ENCODE peak calls at places on chromosome 21, in ten cellular contexts. One of them, this sample, is unnamed.

GRCh38 chr21:33642896-33643657 is 776 bp downstream of the ITSN1 start:
- DNase-seq in NCI-H524: peak; percentile 44
- DNase-seq in natural killer cell treated with Interleukin-12 subunit alpha and Interleukin-12 subunit beta and Interleukin-15 and Interleukin-18, amount 100 ng/mL, for 72 hours: no peak
- DNase-seq in D341Med: peak; percentile 63
- DNase-seq in retina: peak; percentile 77
- DNase-seq in activated T-helper 1 cell treated with anti-CD3 and anti-CD28 coated beads, Interleukin-12 subunit alpha, Interleukin-12 subunit beta, Interleukin-2, Interleukin-4 antibody, amounts not matched to agents 30 ng/mL and 10 ng/mL and 1 ng/mL, durations not matched to agents 14 hours and 24 hours and 36 hours: peak; percentile 3
- DNase-seq in foreskin fibroblast: peak; percentile 70
- DNase-seq in mesothelial cell of epicardium: peak; percentile 29
- DNase-seq in cerebellar cortex: peak; percentile 31
- DNase-seq in bronchial epithelial cell: peak; percentile 30
- DNase-seq in this sample: peak; percentile 9

GRCh38 chr21:33022489-33022827 is 3.3 kb upstream of the OLIG2 start:
- DNase-seq in mesothelial cell of epicardium: no peak
- DNase-seq in natural killer cell treated with Interleukin-12 subunit alpha and Interleukin-12 subunit beta and Interleukin-15 and Interleukin-18, amount 100 ng/mL, for 72 hours: no peak
- DNase-seq in activated T-helper 1 cell treated with anti-CD3 and anti-CD28 coated beads, Interleukin-12 subunit alpha, Interleukin-12 subunit beta, Interleukin-2, Interleukin-4 antibody, amounts not matched to agents 30 ng/mL and 10 ng/mL and 1 ng/mL, durations not matched to agents 14 hours and 24 hours and 36 hours: no peak
- DNase-seq in retina: no peak
- DNase-seq in bronchial epithelial cell: no peak
- DNase-seq in D341Med: no peak
- DNase-seq in NCI-H524: no peak
- DNase-seq in foreskin fibroblast: no peak
- DNase-seq in cerebellar cortex: no peak
- DNase-seq in this sample: no peak

GRCh38 chr21:33732038-33732437 is 89.7 kb downstream of the ITSN1 start:
- DNase-seq in bronchial epithelial cell: no peak
- DNase-seq in mesothelial cell of epicardium: no peak
- DNase-seq in natural killer cell treated with Interleukin-12 subunit alpha and Interleukin-12 subunit beta and Interleukin-15 and Interleukin-18, amount 100 ng/mL, for 72 hours: no peak
- DNase-seq in cerebellar cortex: no peak
- DNase-seq in NCI-H524: no peak
- DNase-seq in activated T-helper 1 cell treated with anti-CD3 and anti-CD28 coated beads, Interleukin-12 subunit alpha, Interleukin-12 subunit beta, Interleukin-2, Interleukin-4 antibody, amounts not matched to agents 30 ng/mL and 10 ng/mL and 1 ng/mL, durations not matched to agents 14 hours and 24 hours and 36 hours: no peak
- DNase-seq in D341Med: no peak
- DNase-seq in foreskin fibroblast: no peak
- DNase-seq in retina: no peak
- DNase-seq in this sample: no peak

GRCh38 chr21:36125513-36126121 is 9.3 kb upstream of the CBR3 start:
- DNase-seq in natural killer cell treated with Interleukin-12 subunit alpha and Interleukin-12 subunit beta and Interleukin-15 and Interleukin-18, amount 100 ng/mL, for 72 hours: peak; percentile 69
- DNase-seq in mesothelial cell of epicardium: no peak
- DNase-seq in D341Med: peak; percentile 60
- DNase-seq in bronchial epithelial cell: peak; percentile 66
- DNase-seq in foreskin fibroblast: peak; percentile 79
- DNase-seq in activated T-helper 1 cell treated with anti-CD3 and anti-CD28 coated beads, Interleukin-12 subunit alpha, Interleukin-12 subunit beta, Interleukin-2, Interleukin-4 antibody, amounts not matched to agents 30 ng/mL and 10 ng/mL and 1 ng/mL, durations not matched to agents 14 hours and 24 hours and 36 hours: peak; percentile 19
- DNase-seq in retina: peak; percentile 56
- DNase-seq in cerebellar cortex: peak; percentile 72
- DNase-seq in NCI-H524: peak; percentile 52
- DNase-seq in this sample: peak; percentile 14

GRCh38 chr21:45080639-45081414 is 6.4 kb downstream of the ADARB1 start:
- DNase-seq in activated T-helper 1 cell treated with anti-CD3 and anti-CD28 coated beads, Interleukin-12 subunit alpha, Interleukin-12 subunit beta, Interleukin-2, Interleukin-4 antibody, amounts not matched to agents 30 ng/mL and 10 ng/mL and 1 ng/mL, durations not matched to agents 14 hours and 24 hours and 36 hours: peak; percentile 31
- DNase-seq in bronchial epithelial cell: no peak
- DNase-seq in D341Med: no peak
- DNase-seq in NCI-H524: no peak
- DNase-seq in foreskin fibroblast: peak; percentile 78
- DNase-seq in retina: no peak
- DNase-seq in mesothelial cell of epicardium: no peak
- DNase-seq in cerebellar cortex: no peak
- DNase-seq in natural killer cell treated with Interleukin-12 subunit alpha and Interleukin-12 subunit beta and Interleukin-15 and Interleukin-18, amount 100 ng/mL, for 72 hours: no peak
- DNase-seq in this sample: no peak

GRCh38 chr21:33293136-33293535 is 27.0 kb downstream of the IL10RB start:
- DNase-seq in activated T-helper 1 cell treated with anti-CD3 and anti-CD28 coated beads, Interleukin-12 subunit alpha, Interleukin-12 subunit beta, Interleukin-2, Interleukin-4 antibody, amounts not matched to agents 30 ng/mL and 10 ng/mL and 1 ng/mL, durations not matched to agents 14 hours and 24 hours and 36 hours: no peak
- DNase-seq in NCI-H524: no peak
- DNase-seq in D341Med: no peak
- DNase-seq in cerebellar cortex: no peak
- DNase-seq in retina: no peak
- DNase-seq in natural killer cell treated with Interleukin-12 subunit alpha and Interleukin-12 subunit beta and Interleukin-15 and Interleukin-18, amount 100 ng/mL, for 72 hours: no peak
- DNase-seq in foreskin fibroblast: no peak
- DNase-seq in mesothelial cell of epicardium: no peak
- DNase-seq in bronchial epithelial cell: no peak
- DNase-seq in this sample: no peak

GRCh38 chr21:44332383-44332782 is 6.8 kb downstream of the CFAP410 start:
- DNase-seq in natural killer cell treated with Interleukin-12 subunit alpha and Interleukin-12 subunit beta and Interleukin-15 and Interleukin-18, amount 100 ng/mL, for 72 hours: no peak
- DNase-seq in mesothelial cell of epicardium: no peak
- DNase-seq in NCI-H524: no peak
- DNase-seq in foreskin fibroblast: no peak
- DNase-seq in retina: no peak
- DNase-seq in cerebellar cortex: no peak
- DNase-seq in bronchial epithelial cell: no peak
- DNase-seq in D341Med: no peak
- DNase-seq in activated T-helper 1 cell treated with anti-CD3 and anti-CD28 coated beads, Interleukin-12 subunit alpha, Interleukin-12 subunit beta, Interleukin-2, Interleukin-4 antibody, amounts not matched to agents 30 ng/mL and 10 ng/mL and 1 ng/mL, durations not matched to agents 14 hours and 24 hours and 36 hours: no peak
- DNase-seq in this sample: no peak

GRCh38 chr21:43268804-43269186 is 100.0 kb downstream of the CRYAA start:
- DNase-seq in mesothelial cell of epicardium: no peak
- DNase-seq in natural killer cell treated with Interleukin-12 subunit alpha and Interleukin-12 subunit beta and Interleukin-15 and Interleukin-18, amount 100 ng/mL, for 72 hours: no peak
- DNase-seq in activated T-helper 1 cell treated with anti-CD3 and anti-CD28 coated beads, Interleukin-12 subunit alpha, Interleukin-12 subunit beta, Interleukin-2, Interleukin-4 antibody, amounts not matched to agents 30 ng/mL and 10 ng/mL and 1 ng/mL, durations not matched to agents 14 hours and 24 hours and 36 hours: no peak
- DNase-seq in NCI-H524: no peak
- DNase-seq in bronchial epithelial cell: no peak
- DNase-seq in foreskin fibroblast: no peak
- DNase-seq in cerebellar cortex: no peak
- DNase-seq in retina: no peak
- DNase-seq in D341Med: no peak
- DNase-seq in this sample: no peak

GRCh38 chr21:38505654-38506523 is 7.6 kb upstream of the ERG start:
- DNase-seq in mesothelial cell of epicardium: no peak
- DNase-seq in NCI-H524: peak; percentile 70
- DNase-seq in cerebellar cortex: peak; percentile 42
- DNase-seq in D341Med: peak; percentile 51
- DNase-seq in natural killer cell treated with Interleukin-12 subunit alpha and Interleukin-12 subunit beta and Interleukin-15 and Interleukin-18, amount 100 ng/mL, for 72 hours: no peak
- DNase-seq in activated T-helper 1 cell treated with anti-CD3 and anti-CD28 coated beads, Interleukin-12 subunit alpha, Interleukin-12 subunit beta, Interleukin-2, Interleukin-4 antibody, amounts not matched to agents 30 ng/mL and 10 ng/mL and 1 ng/mL, durations not matched to agents 14 hours and 24 hours and 36 hours: no peak
- DNase-seq in bronchial epithelial cell: peak; percentile 77
- DNase-seq in retina: peak; percentile 62
- DNase-seq in foreskin fibroblast: peak; percentile 80
- DNase-seq in this sample: peak; percentile 49

GRCh38 chr21:39353295-39353694 is 4.4 kb upstream of the HMGN1 start:
- DNase-seq in D341Med: no peak
- DNase-seq in natural killer cell treated with Interleukin-12 subunit alpha and Interleukin-12 subunit beta and Interleukin-15 and Interleukin-18, amount 100 ng/mL, for 72 hours: no peak
- DNase-seq in cerebellar cortex: no peak
- DNase-seq in retina: no peak
- DNase-seq in NCI-H524: no peak
- DNase-seq in bronchial epithelial cell: no peak
- DNase-seq in mesothelial cell of epicardium: no peak
- DNase-seq in activated T-helper 1 cell treated with anti-CD3 and anti-CD28 coated beads, Interleukin-12 subunit alpha, Interleukin-12 subunit beta, Interleukin-2, Interleukin-4 antibody, amounts not matched to agents 30 ng/mL and 10 ng/mL and 1 ng/mL, durations not matched to agents 14 hours and 24 hours and 36 hours: no peak
- DNase-seq in foreskin fibroblast: no peak
- DNase-seq in this sample: no peak

GRCh38 chr21:32524010-32524719 is 61.2 kb downstream of the TCP10L start:
- DNase-seq in D341Med: no peak
- DNase-seq in NCI-H524: no peak
- DNase-seq in retina: peak; percentile 59
- DNase-seq in cerebellar cortex: no peak
- DNase-seq in mesothelial cell of epicardium: no peak
- DNase-seq in foreskin fibroblast: peak; percentile 80
- DNase-seq in bronchial epithelial cell: peak; percentile 78
- DNase-seq in activated T-helper 1 cell treated with anti-CD3 and anti-CD28 coated beads, Interleukin-12 subunit alpha, Interleukin-12 subunit beta, Interleukin-2, Interleukin-4 antibody, amounts not matched to agents 30 ng/mL and 10 ng/mL and 1 ng/mL, durations not matched to agents 14 hours and 24 hours and 36 hours: no peak
- DNase-seq in natural killer cell treated with Interleukin-12 subunit alpha and Interleukin-12 subunit beta and Interleukin-15 and Interleukin-18, amount 100 ng/mL, for 72 hours: no peak
- DNase-seq in this sample: no peak

GRCh38 chr21:26958792-26959191 is 8.1 kb downstream of the ADAMTS5 start:
- DNase-seq in cerebellar cortex: no peak
- DNase-seq in retina: no peak
- DNase-seq in NCI-H524: no peak
- DNase-seq in natural killer cell treated with Interleukin-12 subunit alpha and Interleukin-12 subunit beta and Interleukin-15 and Interleukin-18, amount 100 ng/mL, for 72 hours: no peak
- DNase-seq in mesothelial cell of epicardium: no peak
- DNase-seq in bronchial epithelial cell: no peak
- DNase-seq in D341Med: no peak
- DNase-seq in activated T-helper 1 cell treated with anti-CD3 and anti-CD28 coated beads, Interleukin-12 subunit alpha, Interleukin-12 subunit beta, Interleukin-2, Interleukin-4 antibody, amounts not matched to agents 30 ng/mL and 10 ng/mL and 1 ng/mL, durations not matched to agents 14 hours and 24 hours and 36 hours: no peak
- DNase-seq in foreskin fibroblast: peak; percentile 27
- DNase-seq in this sample: no peak

GRCh38 chr21:29390778-29391177 is 92.1 kb downstream of the BACH1 start:
- DNase-seq in natural killer cell treated with Interleukin-12 subunit alpha and Interleukin-12 subunit beta and Interleukin-15 and Interleukin-18, amount 100 ng/mL, for 72 hours: no peak
- DNase-seq in mesothelial cell of epicardium: no peak
- DNase-seq in cerebellar cortex: no peak
- DNase-seq in NCI-H524: no peak
- DNase-seq in retina: no peak
- DNase-seq in bronchial epithelial cell: no peak
- DNase-seq in D341Med: no peak
- DNase-seq in foreskin fibroblast: peak; percentile 60
- DNase-seq in activated T-helper 1 cell treated with anti-CD3 and anti-CD28 coated beads, Interleukin-12 subunit alpha, Interleukin-12 subunit beta, Interleukin-2, Interleukin-4 antibody, amounts not matched to agents 30 ng/mL and 10 ng/mL and 1 ng/mL, durations not matched to agents 14 hours and 24 hours and 36 hours: no peak
- DNase-seq in this sample: no peak

GRCh38 chr21:37757631-37758376 is 158.5 kb downstream of the KCNJ6 start:
- DNase-seq in natural killer cell treated with Interleukin-12 subunit alpha and Interleukin-12 subunit beta and Interleukin-15 and Interleukin-18, amount 100 ng/mL, for 72 hours: no peak
- DNase-seq in foreskin fibroblast: peak; percentile 21
- DNase-seq in mesothelial cell of epicardium: no peak
- DNase-seq in cerebellar cortex: no peak
- DNase-seq in bronchial epithelial cell: no peak
- DNase-seq in retina: no peak
- DNase-seq in NCI-H524: no peak
- DNase-seq in activated T-helper 1 cell treated with anti-CD3 and anti-CD28 coated beads, Interleukin-12 subunit alpha, Interleukin-12 subunit beta, Interleukin-2, Interleukin-4 antibody, amounts not matched to agents 30 ng/mL and 10 ng/mL and 1 ng/mL, durations not matched to agents 14 hours and 24 hours and 36 hours: no peak
- DNase-seq in D341Med: no peak
- DNase-seq in this sample: peak; percentile 23

GRCh38 chr21:42097860-42098259 is 26.7 kb downstream of the UMODL1 start:
- DNase-seq in retina: no peak
- DNase-seq in D341Med: no peak
- DNase-seq in mesothelial cell of epicardium: no peak
- DNase-seq in cerebellar cortex: no peak
- DNase-seq in activated T-helper 1 cell treated with anti-CD3 and anti-CD28 coated beads, Interleukin-12 subunit alpha, Interleukin-12 subunit beta, Interleukin-2, Interleukin-4 antibody, amounts not matched to agents 30 ng/mL and 10 ng/mL and 1 ng/mL, durations not matched to agents 14 hours and 24 hours and 36 hours: no peak
- DNase-seq in natural killer cell treated with Interleukin-12 subunit alpha and Interleukin-12 subunit beta and Interleukin-15 and Interleukin-18, amount 100 ng/mL, for 72 hours: no peak
- DNase-seq in bronchial epithelial cell: peak; percentile 93
- DNase-seq in foreskin fibroblast: peak; percentile 97
- DNase-seq in NCI-H524: peak; percentile 30
- DNase-seq in this sample: no peak

GRCh38 chr21:45828580-45829565 is 152.7 kb upstream of the COL6A1 start:
- DNase-seq in foreskin fibroblast: no peak
- DNase-seq in cerebellar cortex: no peak
- DNase-seq in activated T-helper 1 cell treated with anti-CD3 and anti-CD28 coated beads, Interleukin-12 subunit alpha, Interleukin-12 subunit beta, Interleukin-2, Interleukin-4 antibody, amounts not matched to agents 30 ng/mL and 10 ng/mL and 1 ng/mL, durations not matched to agents 14 hours and 24 hours and 36 hours: no peak
- DNase-seq in D341Med: no peak
- DNase-seq in retina: no peak
- DNase-seq in bronchial epithelial cell: no peak
- DNase-seq in natural killer cell treated with Interleukin-12 subunit alpha and Interleukin-12 subunit beta and Interleukin-15 and Interleukin-18, amount 100 ng/mL, for 72 hours: no peak
- DNase-seq in mesothelial cell of epicardium: no peak
- DNase-seq in NCI-H524: no peak
- DNase-seq in this sample: no peak

GRCh38 chr21:38661296-38662223 is 144.2 kb upstream of the ETS2 start:
- DNase-seq in NCI-H524: no peak
- DNase-seq in cerebellar cortex: no peak
- DNase-seq in bronchial epithelial cell: no peak
- DNase-seq in foreskin fibroblast: peak; percentile 55
- DNase-seq in natural killer cell treated with Interleukin-12 subunit alpha and Interleukin-12 subunit beta and Interleukin-15 and Interleukin-18, amount 100 ng/mL, for 72 hours: no peak
- DNase-seq in retina: peak; percentile 70
- DNase-seq in activated T-helper 1 cell treated with anti-CD3 and anti-CD28 coated beads, Interleukin-12 subunit alpha, Interleukin-12 subunit beta, Interleukin-2, Interleukin-4 antibody, amounts not matched to agents 30 ng/mL and 10 ng/mL and 1 ng/mL, durations not matched to agents 14 hours and 24 hours and 36 hours: no peak
- DNase-seq in mesothelial cell of epicardium: no peak
- DNase-seq in D341Med: peak; percentile 70
- DNase-seq in this sample: peak; percentile 3

GRCh38 chr21:33843216-33843615 is 72.4 kb downstream of the ATP5PO start:
- DNase-seq in D341Med: no peak
- DNase-seq in NCI-H524: no peak
- DNase-seq in cerebellar cortex: no peak
- DNase-seq in foreskin fibroblast: peak; percentile 34
- DNase-seq in activated T-helper 1 cell treated with anti-CD3 and anti-CD28 coated beads, Interleukin-12 subunit alpha, Interleukin-12 subunit beta, Interleukin-2, Interleukin-4 antibody, amounts not matched to agents 30 ng/mL and 10 ng/mL and 1 ng/mL, durations not matched to agents 14 hours and 24 hours and 36 hours: no peak
- DNase-seq in natural killer cell treated with Interleukin-12 subunit alpha and Interleukin-12 subunit beta and Interleukin-15 and Interleukin-18, amount 100 ng/mL, for 72 hours: no peak
- DNase-seq in mesothelial cell of epicardium: no peak
- DNase-seq in retina: no peak
- DNase-seq in bronchial epithelial cell: no peak
- DNase-seq in this sample: no peak

GRCh38 chr21:39020751-39021474 is 162.3 kb downstream of the PSMG1 start:
- DNase-seq in NCI-H524: no peak
- DNase-seq in activated T-helper 1 cell treated with anti-CD3 and anti-CD28 coated beads, Interleukin-12 subunit alpha, Interleukin-12 subunit beta, Interleukin-2, Interleukin-4 antibody, amounts not matched to agents 30 ng/mL and 10 ng/mL and 1 ng/mL, durations not matched to agents 14 hours and 24 hours and 36 hours: no peak
- DNase-seq in bronchial epithelial cell: peak; percentile 82
- DNase-seq in foreskin fibroblast: peak; percentile 69
- DNase-seq in natural killer cell treated with Interleukin-12 subunit alpha and Interleukin-12 subunit beta and Interleukin-15 and Interleukin-18, amount 100 ng/mL, for 72 hours: no peak
- DNase-seq in D341Med: no peak
- DNase-seq in mesothelial cell of epicardium: no peak
- DNase-seq in cerebellar cortex: no peak
- DNase-seq in retina: no peak
- DNase-seq in this sample: no peak

GRCh38 chr21:31558839-31559367 is 100.6 kb upstream of the SOD1 start:
- DNase-seq in foreskin fibroblast: peak; percentile 80
- DNase-seq in mesothelial cell of epicardium: peak; percentile 95
- DNase-seq in bronchial epithelial cell: peak; percentile 83
- DNase-seq in retina: peak; percentile 97
- DNase-seq in natural killer cell treated with Interleukin-12 subunit alpha and Interleukin-12 subunit beta and Interleukin-15 and Interleukin-18, amount 100 ng/mL, for 72 hours: peak; percentile 96
- DNase-seq in D341Med: peak; percentile 97
- DNase-seq in activated T-helper 1 cell treated with anti-CD3 and anti-CD28 coated beads, Interleukin-12 subunit alpha, Interleukin-12 subunit beta, Interleukin-2, Interleukin-4 antibody, amounts not matched to agents 30 ng/mL and 10 ng/mL and 1 ng/mL, durations not matched to agents 14 hours and 24 hours and 36 hours: peak; percentile 93
- DNase-seq in NCI-H524: peak; percentile 98
- DNase-seq in cerebellar cortex: peak; percentile 95
- DNase-seq in this sample: peak; percentile 91

GRCh38 chr21:44333701-44334636 is 5.2 kb downstream of the CFAP410 start:
- DNase-seq in bronchial epithelial cell: no peak
- DNase-seq in retina: no peak
- DNase-seq in NCI-H524: no peak
- DNase-seq in activated T-helper 1 cell treated with anti-CD3 and anti-CD28 coated beads, Interleukin-12 subunit alpha, Interleukin-12 subunit beta, Interleukin-2, Interleukin-4 antibody, amounts not matched to agents 30 ng/mL and 10 ng/mL and 1 ng/mL, durations not matched to agents 14 hours and 24 hours and 36 hours: no peak
- DNase-seq in foreskin fibroblast: no peak
- DNase-seq in cerebellar cortex: no peak
- DNase-seq in mesothelial cell of epicardium: no peak
- DNase-seq in D341Med: no peak
- DNase-seq in natural killer cell treated with Interleukin-12 subunit alpha and Interleukin-12 subunit beta and Interleukin-15 and Interleukin-18, amount 100 ng/mL, for 72 hours: no peak
- DNase-seq in this sample: no peak

GRCh38 chr21:27769763-27770162 is 802.9 kb upstream of the ADAMTS5 start:
- DNase-seq in cerebellar cortex: no peak
- DNase-seq in activated T-helper 1 cell treated with anti-CD3 and anti-CD28 coated beads, Interleukin-12 subunit alpha, Interleukin-12 subunit beta, Interleukin-2, Interleukin-4 antibody, amounts not matched to agents 30 ng/mL and 10 ng/mL and 1 ng/mL, durations not matched to agents 14 hours and 24 hours and 36 hours: no peak
- DNase-seq in natural killer cell treated with Interleukin-12 subunit alpha and Interleukin-12 subunit beta and Interleukin-15 and Interleukin-18, amount 100 ng/mL, for 72 hours: no peak
- DNase-seq in bronchial epithelial cell: no peak
- DNase-seq in NCI-H524: no peak
- DNase-seq in D341Med: no peak
- DNase-seq in foreskin fibroblast: peak; percentile 7
- DNase-seq in mesothelial cell of epicardium: no peak
- DNase-seq in retina: no peak
- DNase-seq in this sample: no peak

GRCh38 chr21:42758721-42759593 is 105.5 kb downstream of the PDE9A start:
- DNase-seq in retina: peak; percentile 23
- DNase-seq in natural killer cell treated with Interleukin-12 subunit alpha and Interleukin-12 subunit beta and Interleukin-15 and Interleukin-18, amount 100 ng/mL, for 72 hours: no peak
- DNase-seq in bronchial epithelial cell: no peak
- DNase-seq in NCI-H524: peak; percentile 17
- DNase-seq in cerebellar cortex: no peak
- DNase-seq in D341Med: no peak
- DNase-seq in foreskin fibroblast: no peak
- DNase-seq in activated T-helper 1 cell treated with anti-CD3 and anti-CD28 coated beads, Interleukin-12 subunit alpha, Interleukin-12 subunit beta, Interleukin-2, Interleukin-4 antibody, amounts not matched to agents 30 ng/mL and 10 ng/mL and 1 ng/mL, durations not matched to agents 14 hours and 24 hours and 36 hours: no peak
- DNase-seq in mesothelial cell of epicardium: no peak
- DNase-seq in this sample: no peak

GRCh38 chr21:31660134-31660565 is 657 bp downstream of the SOD1 start:
- DNase-seq in bronchial epithelial cell: peak; percentile 4
- DNase-seq in cerebellar cortex: no peak
- DNase-seq in activated T-helper 1 cell treated with anti-CD3 and anti-CD28 coated beads, Interleukin-12 subunit alpha, Interleukin-12 subunit beta, Interleukin-2, Interleukin-4 antibody, amounts not matched to agents 30 ng/mL and 10 ng/mL and 1 ng/mL, durations not matched to agents 14 hours and 24 hours and 36 hours: no peak
- DNase-seq in D341Med: no peak
- DNase-seq in NCI-H524: peak; percentile 46
- DNase-seq in foreskin fibroblast: peak; percentile 61
- DNase-seq in mesothelial cell of epicardium: no peak
- DNase-seq in natural killer cell treated with Interleukin-12 subunit alpha and Interleukin-12 subunit beta and Interleukin-15 and Interleukin-18, amount 100 ng/mL, for 72 hours: no peak
- DNase-seq in retina: peak; percentile 76
- DNase-seq in this sample: peak; percentile 14

GRCh38 chr21:34967509-34968289 is 81.4 kb downstream of the RUNX1 start:
- DNase-seq in retina: no peak
- DNase-seq in cerebellar cortex: no peak
- DNase-seq in D341Med: no peak
- DNase-seq in activated T-helper 1 cell treated with anti-CD3 and anti-CD28 coated beads, Interleukin-12 subunit alpha, Interleukin-12 subunit beta, Interleukin-2, Interleukin-4 antibody, amounts not matched to agents 30 ng/mL and 10 ng/mL and 1 ng/mL, durations not matched to agents 14 hours and 24 hours and 36 hours: no peak
- DNase-seq in NCI-H524: no peak
- DNase-seq in bronchial epithelial cell: peak; percentile 60
- DNase-seq in mesothelial cell of epicardium: no peak
- DNase-seq in natural killer cell treated with Interleukin-12 subunit alpha and Interleukin-12 subunit beta and Interleukin-15 and Interleukin-18, amount 100 ng/mL, for 72 hours: no peak
- DNase-seq in foreskin fibroblast: peak; percentile 46
- DNase-seq in this sample: no peak

GRCh38 chr21:46051821-46052675 is 45.9 kb upstream of the COL6A2 start:
- DNase-seq in mesothelial cell of epicardium: peak; percentile 6
- DNase-seq in activated T-helper 1 cell treated with anti-CD3 and anti-CD28 coated beads, Interleukin-12 subunit alpha, Interleukin-12 subunit beta, Interleukin-2, Interleukin-4 antibody, amounts not matched to agents 30 ng/mL and 10 ng/mL and 1 ng/mL, durations not matched to agents 14 hours and 24 hours and 36 hours: no peak
- DNase-seq in D341Med: no peak
- DNase-seq in natural killer cell treated with Interleukin-12 subunit alpha and Interleukin-12 subunit beta and Interleukin-15 and Interleukin-18, amount 100 ng/mL, for 72 hours: no peak
- DNase-seq in bronchial epithelial cell: no peak
- DNase-seq in cerebellar cortex: no peak
- DNase-seq in retina: no peak
- DNase-seq in NCI-H524: no peak
- DNase-seq in foreskin fibroblast: no peak
- DNase-seq in this sample: no peak

GRCh38 chr21:41770901-41771624 is 4.2 kb upstream of the RIPK4 start:
- DNase-seq in natural killer cell treated with Interleukin-12 subunit alpha and Interleukin-12 subunit beta and Interleukin-15 and Interleukin-18, amount 100 ng/mL, for 72 hours: no peak
- DNase-seq in mesothelial cell of epicardium: no peak
- DNase-seq in cerebellar cortex: no peak
- DNase-seq in foreskin fibroblast: no peak
- DNase-seq in D341Med: no peak
- DNase-seq in activated T-helper 1 cell treated with anti-CD3 and anti-CD28 coated beads, Interleukin-12 subunit alpha, Interleukin-12 subunit beta, Interleukin-2, Interleukin-4 antibody, amounts not matched to agents 30 ng/mL and 10 ng/mL and 1 ng/mL, durations not matched to agents 14 hours and 24 hours and 36 hours: no peak
- DNase-seq in NCI-H524: no peak
- DNase-seq in bronchial epithelial cell: no peak
- DNase-seq in retina: peak; percentile 27
- DNase-seq in this sample: no peak

GRCh38 chr21:29800051-29800450 is 139.7 kb downstream of the GRIK1 start:
- DNase-seq in NCI-H524: no peak
- DNase-seq in activated T-helper 1 cell treated with anti-CD3 and anti-CD28 coated beads, Interleukin-12 subunit alpha, Interleukin-12 subunit beta, Interleukin-2, Interleukin-4 antibody, amounts not matched to agents 30 ng/mL and 10 ng/mL and 1 ng/mL, durations not matched to agents 14 hours and 24 hours and 36 hours: no peak
- DNase-seq in foreskin fibroblast: no peak
- DNase-seq in retina: no peak
- DNase-seq in mesothelial cell of epicardium: no peak
- DNase-seq in D341Med: no peak
- DNase-seq in cerebellar cortex: no peak
- DNase-seq in natural killer cell treated with Interleukin-12 subunit alpha and Interleukin-12 subunit beta and Interleukin-15 and Interleukin-18, amount 100 ng/mL, for 72 hours: no peak
- DNase-seq in bronchial epithelial cell: no peak
- DNase-seq in this sample: no peak

This sample was measured in NCI-H526 treated with DMSO at 0.1 percent for 48 hours.